ENCODE peak calls at places on chromosomes 4 and X, in seven cellular contexts. H, J, I, F, D, U and Y are unnamed samples.

GRCh38 chrX:1592128-1592862 is 891 bp downstream of the AKAP17A start:
- DNase-seq in D (no peak), J (peak), I (no peak), U (peak), F (peak), H (no peak), Y (peak)

GRCh38 chr4:42995343-42995944 is 102.9 kb downstream of the GRXCR1 start:
- DNase-seq in F (peak), I (no peak), D (no peak), H (no peak), J (peak), U (peak), Y (no peak)

GRCh38 chr4:40395166-40395900 is 60.2 kb downstream of the CHRNA9 start:
- DNase-seq in F (no peak), U (no peak), D (no peak), J (no peak), I (no peak), H (no peak), Y (no peak)

GRCh38 chrX:134868766-134869495 is 121.9 kb upstream of the SMIM10 start:
- DNase-seq in I (no peak), F (no peak), U (peak), H (no peak), J (no peak), D (no peak), Y (no peak)

GRCh38 chr4:121034010-121034409 is 38.3 kb downstream of the NDNF start:
- DNase-seq in D (peak), H (no peak), J (no peak), U (no peak), F (no peak), I (no peak), Y (no peak)

GRCh38 chr4:99383833-99384392 is 31.4 kb upstream of the ADH1C start:
- DNase-seq in D (peak), F (no peak), H (no peak), I (peak), J (no peak), U (no peak), Y (no peak)

GRCh38 chr4:87130985-87131753 is 89.2 kb downstream of the KLHL8 start:
- DNase-seq in F (no peak), U (no peak), J (no peak), I (no peak), H (no peak), D (no peak), Y (no peak)

GRCh38 chr4:140839888-140840790 is 84.0 kb upstream of the TBC1D9 start:
- DNase-seq in I (no peak), U (no peak), D (no peak), F (no peak), J (no peak), H (peak), Y (no peak)

GRCh38 chr4:30495261-30496050 is 224.7 kb upstream of the PCDH7 start:
- DNase-seq in F (no peak), U (no peak), J (peak), H (no peak), D (no peak), I (no peak), Y (no peak)

GRCh38 chrX:98731821-98732220 is 1678.3 kb downstream of the PCDH19 start:
- DNase-seq in D (no peak), J (no peak), F (no peak), U (no peak), H (no peak), I (no peak), Y (no peak)

GRCh38 chrX:47585273-47585672 is 3.0 kb downstream of the TIMP1 start:
- DNase-seq in J (no peak), F (no peak), H (no peak), D (no peak), I (no peak), U (no peak), Y (no peak)

GRCh38 chr4:56666279-56666678 is 14.8 kb downstream of the HOPX start:
- DNase-seq in U (peak), I (no peak), F (no peak), D (no peak), J (no peak), H (no peak), Y (no peak)

GRCh38 chr4:10715696-10716095 is 31.1 kb upstream of the CLNK start:
- DNase-seq in J (peak), H (no peak), F (no peak), U (peak), D (no peak), I (no peak), Y (no peak)

GRCh38 chrX:38409289-38409688 is 56.9 kb downstream of the OTC start:
- DNase-seq in J (peak), F (no peak), H (no peak), D (no peak), U (no peak), I (no peak), Y (no peak)

GRCh38 chrX:82627568-82627967 is 880.5 kb upstream of the POU3F4 start:
- DNase-seq in I (no peak), J (no peak), D (no peak), U (no peak), H (no peak), F (no peak), Y (no peak)

GRCh38 chr4:149113804-149114430 is 671.7 kb upstream of the NR3C2 start:
- DNase-seq in D (no peak), U (no peak), J (no peak), F (no peak), I (no peak), H (no peak), Y (no peak)

GRCh38 chr4:108619372-108620100 is 840 bp upstream of the RPL34 start:
- DNase-seq in U (no peak), J (no peak), D (no peak), F (peak), I (no peak), H (no peak), Y (no peak)

GRCh38 chr4:1033840-1034551 is 22.6 kb downstream of the FGFRL1 start:
- DNase-seq in H (no peak), I (no peak), U (peak), J (no peak), D (no peak), F (no peak), Y (no peak)
- H3K4me3 ChIP-seq in H (peak), I (peak), U (no peak), J (no peak), D (no peak), F (no peak), Y (no peak)

GRCh38 chr4:17587094-17587822 is 10.3 kb downstream of the LAP3 start:
- DNase-seq in H (no peak), F (no peak), U (no peak), I (no peak), D (no peak), J (peak), Y (no peak)

GRCh38 chr4:17583944-17584343 is 6.9 kb downstream of the LAP3 start:
- DNase-seq in H (no peak), J (no peak), U (no peak), D (no peak), I (no peak), F (no peak), Y (no peak)

GRCh38 chr4:17584502-17585213 is 7.7 kb downstream of the LAP3 start:
- DNase-seq in D (no peak), J (no peak), H (no peak), U (no peak), I (no peak), F (no peak), Y (no peak)

GRCh38 chr4:17589355-17589754 is 12.4 kb downstream of the LAP3 start:
- DNase-seq in F (no peak), H (no peak), I (no peak), D (no peak), U (no peak), J (no peak), Y (no peak)
- H3K27ac ChIP-seq in F (no peak), H (no peak), I (no peak), D (no peak), U (no peak), J (no peak), Y (no peak)

GRCh38 chr4:173508386-173509002 is 21.5 kb downstream of the HAND2 start:
- DNase-seq in H (no peak), J (peak), D (no peak), U (no peak), I (peak), F (peak), Y (no peak)
- H3K4me3 ChIP-seq in H (no peak), J (no peak), D (no peak), U (no peak), I (peak), F (peak), Y (peak)

GRCh38 chr4:67035986-67036385 is 509.3 kb downstream of the CENPC start:
- DNase-seq in I (no peak), D (no peak), J (no peak), H (no peak), F (no peak), U (no peak), Y (no peak)

GRCh38 chr4:67035501-67035900 is 509.8 kb downstream of the CENPC start:
- DNase-seq in I (no peak), D (no peak), U (no peak), J (no peak), H (peak), F (no peak), Y (no peak)

DNA sequence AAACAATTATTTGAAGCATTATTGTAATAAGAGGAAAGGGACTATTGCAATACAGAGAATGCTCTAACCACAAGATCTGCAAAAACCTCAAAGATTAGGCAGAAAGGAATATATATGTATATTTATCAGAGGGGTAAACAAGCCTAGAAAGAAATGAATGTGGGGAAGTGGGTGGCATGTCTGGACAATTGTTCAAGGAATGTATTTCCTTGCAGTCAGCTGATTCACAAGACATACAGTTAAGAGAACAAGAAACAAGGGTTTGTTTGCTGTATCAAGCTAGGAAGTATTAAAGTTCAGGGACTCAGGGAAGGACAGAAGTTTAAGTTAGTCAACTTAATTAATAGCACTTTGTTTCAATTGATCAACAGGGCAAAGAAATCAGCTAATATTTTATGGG is 514.7 kb downstream of the CENPC start:
- DNase-seq in J (no peak), F (no peak), D (no peak), H (no peak), I (no peak), U (peak), Y (no peak)
- H3K27ac ChIP-seq in J (no peak), F (no peak), D (no peak), H (no peak), I (no peak), U (no peak), Y (no peak)

GRCh38 chr4:6471303-6472007 is 959 bp downstream of the PPP2R2C start:
- DNase-seq in H (no peak), D (no peak), I (peak), F (no peak), U (no peak), J (no peak), Y (no peak)
- H3K4me3 ChIP-seq in H (peak), D (no peak), I (peak), F (peak), U (no peak), J (peak), Y (peak)

GRCh38 chr4:111800551-111800950 is 344.7 kb upstream of the FAM241A start:
- DNase-seq in U (no peak), J (no peak), H (no peak), I (no peak), D (no peak), F (no peak), Y (no peak)
- H3K27ac ChIP-seq in U (no peak), J (no peak), H (no peak), I (no peak), D (no peak), F (no peak), Y (no peak)

GRCh38 chrX:65667503-65668355 is at the start of gene MSN:
- DNase-seq in J (peak), H (peak), F (peak), D (no peak), I (peak), U (peak), Y (peak)
- H3K4me3 ChIP-seq in J (peak), H (peak), F (peak), D (peak), I (peak), U (peak), Y (peak)